ENCODE peak calls at places on chromosomes 12 and 14, in nine cellular contexts. E is cerebellar cortex, I is T-helper 1 cell, Q is lung, F is NCI-H2029, G is Calu3, M is smooth muscle cell of the brain vasculature, P is right lobe of liver, U is GM04504. J is an unnamed sample.

GRCh38 chr12:49503674-49504180 is 35.1 kb upstream of the KCNH3 start:
- DNase-seq in E (no peak), I (no peak), Q (no peak), F (peak; percentile 83), G (peak; percentile 64), M (no peak), P (no peak), U (no peak), J (peak; percentile 95)

GRCh38 chr12:85016423-85016822 is 19.7 kb downstream of the TSPAN19 start:
- DNase-seq in E (no peak), I (no peak), Q (no peak), F (no peak), G (no peak), M (peak; percentile 85), P (no peak), U (peak; percentile 84), J (peak; percentile 96)

GRCh38 chr12:53195516-53196420 is 11.3 kb downstream of the ITGB7 start:
- DNase-seq in E (no peak), I (no peak), Q (no peak), F (no peak), G (no peak), M (no peak), P (no peak), U (no peak), J (no peak)

GRCh38 chr14:58833634-58834378 is 196.0 kb downstream of the DACT1 start:
- DNase-seq in E (no peak), I (no peak), Q (no peak), F (no peak), G (no peak), M (no peak), P (peak; percentile 18), U (no peak), J (no peak)

GRCh38 chr14:43914041-43914693 is 592.9 kb downstream of the FSCB start:
- DNase-seq in E (no peak), I (no peak), Q (no peak), F (no peak), G (no peak), M (no peak), P (no peak), U (no peak), J (no peak)

GRCh38 chr12:988616-989015 is 2.4 kb upstream of the ERC1 start:
- DNase-seq in E (no peak), I (no peak), Q (no peak), F (no peak), G (no peak), M (no peak), P (no peak), U (no peak), J (peak; percentile 4)

GRCh38 chr14:49187799-49188198 is 398.4 kb downstream of the RPS29 start:
- DNase-seq in E (no peak), I (no peak), Q (no peak), F (no peak), G (no peak), M (no peak), P (no peak), U (no peak), J (no peak)

GRCh38 chr12:13079440-13079906 is 24.0 kb downstream of the GSG1 start:
- DNase-seq in E (no peak), I (no peak), Q (no peak), F (no peak), G (no peak), M (no peak), P (no peak), U (no peak), J (no peak)

GRCh38 chr14:101331141-101331525 is 230.2 kb upstream of the DIO3 start:
- DNase-seq in E (no peak), I (no peak), Q (no peak), F (no peak), G (no peak), M (no peak), P (no peak), U (no peak), J (no peak)

GRCh38 chr14:91244501-91244901 is at the start of gene GPR68:
- DNase-seq in E (peak; percentile 85), I (no peak), Q (no peak), F (no peak), G (no peak), M (peak; percentile 17), P (no peak), U (peak; percentile 73), J (peak; percentile 24)

GRCh38 chr12:38886064-38886463 is 19.3 kb downstream of the CPNE8 start:
- DNase-seq in E (no peak), I (no peak), Q (no peak), F (no peak), G (peak; percentile 20), M (no peak), P (peak; percentile 84), U (peak; percentile 42), J (no peak)

GRCh38 chr14:48914382-48914781 is 671.8 kb downstream of the RPS29 start:
- DNase-seq in E (no peak), I (no peak), Q (no peak), F (no peak), G (no peak), M (no peak), P (no peak), U (no peak), J (no peak)

GRCh38 chr14:99769123-99769522 is 24.1 kb upstream of the EML1 start:
- DNase-seq in E (no peak), I (no peak), Q (no peak), F (no peak), G (no peak), M (no peak), P (no peak), U (no peak), J (no peak)

GRCh38 chr14:52690983-52691760 is 4.2 kb downstream of the ERO1A start:
- DNase-seq in E (no peak), I (no peak), Q (no peak), F (no peak), G (no peak), M (no peak), P (no peak), U (no peak), J (no peak)

GRCh38 chr12:125184213-125184952 is 119.1 kb downstream of the AACS start:
- DNase-seq in E (peak; percentile 27), I (no peak), Q (no peak), F (no peak), G (no peak), M (no peak), P (no peak), U (no peak), J (no peak)

GRCh38 chr14:105878125-105878524 is 351.7 kb downstream of the TMEM121 start:
- DNase-seq in E (no peak), I (peak; percentile 1), Q (no peak), F (no peak), G (no peak), M (no peak), P (peak; percentile 3), U (no peak), J (no peak)

GRCh38 chr12:46459881-46460545 is 87.4 kb upstream of the SLC38A2 start:
- DNase-seq in E (no peak), I (no peak), Q (no peak), F (no peak), G (no peak), M (no peak), P (no peak), U (no peak), J (no peak)